ENCODE peak calls at places on chromosomes 5 and 9, in eight cellular contexts. O is astrocyte of the cerebellum; W is CD8-positive, alpha-beta memory T cell; H is neuronal stem cell; I is A549; T is CD8-positive, alpha-beta T cell; N is brain microvascular endothelial cell; U is dermis microvascular lymphatic vessel endothelial cell. K is an unnamed sample.
A peak's percentile ranks its signal among the peaks of the same experiment; 100 is the strongest.

GRCh38 chr5:116970318-116970717 is 395.7 kb upstream of the SEMA6A start:
- DNase-seq in W (no peak), H (no peak), N (peak; percentile 27), U (no peak), I (no peak), T (no peak), O (no peak), K (no peak)

GRCh38 chr5:2696156-2696807 is 55.2 kb downstream of the IRX2 start:
- DNase-seq in I (no peak), N (no peak), T (no peak), H (no peak), W (no peak), U (no peak), O (no peak), K (no peak)

GRCh38 chr9:36872641-36873040 is 161.4 kb downstream of the PAX5 start:
- DNase-seq in O (no peak), N (no peak), H (no peak), I (no peak), U (no peak), T (no peak), W (no peak), K (no peak)

GRCh38 chr5:73591698-73592501 is 26.4 kb downstream of the UTP15 start:
- DNase-seq in N (peak; percentile 26), I (no peak), U (peak; percentile 23), T (no peak), O (no peak), H (no peak), W (no peak), K (no peak)

GRCh38 chr9:2469681-2470141 is 151.9 kb upstream of the VLDLR start:
- DNase-seq in N (no peak), W (no peak), H (no peak), O (no peak), U (peak; percentile 52), I (no peak), T (no peak), K (no peak)

GRCh38 chr5:172606156-172606785 is 34.8 kb upstream of the NEURL1B start:
- DNase-seq in I (no peak), W (no peak), T (no peak), U (no peak), N (no peak), O (no peak), H (no peak), K (peak; percentile 49)

GRCh38 chr9:79581794-79582193 is 10.0 kb downstream of the TLE4 start:
- DNase-seq in H (no peak), U (peak; percentile 77), W (peak; percentile 54), O (peak; percentile 62), N (peak; percentile 85), T (no peak), I (no peak), K (no peak)

GRCh38 chr5:53479045-53479655 is 1.3 kb upstream of the FST start:
- DNase-seq in I (no peak), W (no peak), U (no peak), T (no peak), O (no peak), N (no peak), H (no peak), K (no peak)

GRCh38 chr5:122907238-122907637 is 61.8 kb downstream of the SNX24 start:
- DNase-seq in W (no peak), N (peak; percentile 24), U (no peak), T (no peak), H (no peak), O (no peak), I (peak; percentile 35), K (no peak)

GRCh38 chr5:60677831-60678664 is 21.9 kb downstream of the DEPDC1B start:
- DNase-seq in T (no peak), W (no peak), O (peak; percentile 38), H (no peak), I (peak; percentile 54), N (no peak), U (peak; percentile 55), K (no peak)

GRCh38 chr9:33677961-33678360 is 117.4 kb upstream of the PRSS3 start:
- DNase-seq in N (no peak), T (no peak), H (no peak), O (no peak), W (no peak), U (no peak), I (no peak), K (no peak)

GRCh38 chr9:38232895-38233294 is 159.6 kb upstream of the ALDH1B1 start:
- DNase-seq in I (no peak), W (no peak), T (peak; percentile 25), N (no peak), U (no peak), H (no peak), O (no peak), K (peak; percentile 53)

GRCh38 chr9:122377241-122378164 is 6.7 kb downstream of the PTGS1 start:
- DNase-seq in T (no peak), I (no peak), H (no peak), W (no peak), U (no peak), N (no peak), O (no peak), K (peak; percentile 74)

GRCh38 chr5:141877478-141878185 is 578 bp downstream of the PCDH1 start:
- DNase-seq in W (no peak), N (no peak), I (no peak), H (no peak), O (no peak), U (peak; percentile 47), T (peak; percentile 61), K (peak; percentile 90)

GRCh38 chr9:99365233-99365980 is 143.3 kb downstream of the SEC61B start:
- DNase-seq in H (no peak), N (peak; percentile 66), U (no peak), O (peak; percentile 18), T (no peak), W (no peak), I (no peak), K (no peak)

GRCh38 chr9:7783635-7784063 is 15.9 kb downstream of the DMAC1 start:
- DNase-seq in T (no peak), W (no peak), N (no peak), U (no peak), O (no peak), I (no peak), H (no peak), K (no peak)

GRCh38 chr9:651372-651771 is 190.1 kb upstream of the DMRT1 start:
- DNase-seq in H (no peak), I (no peak), N (no peak), T (no peak), U (no peak), O (no peak), W (no peak), K (no peak)

GRCh38 chr5:135916638-135917263 is 21.1 kb upstream of the IL9 start:
- DNase-seq in N (no peak), H (no peak), O (no peak), T (no peak), W (no peak), U (no peak), I (no peak), K (no peak)

GRCh38 chr9:131606896-131607567 is 61.7 kb downstream of the PRRT1B start:
- DNase-seq in W (no peak), N (no peak), O (no peak), H (no peak), I (no peak), U (no peak), T (no peak), K (no peak)

GRCh38 chr5:134917070-134917831 is 12.3 kb downstream of the PCBD2 start:
- DNase-seq in N (no peak), U (no peak), H (no peak), I (peak; percentile 16), O (no peak), W (no peak), T (no peak), K (no peak)

K was measured in mesenteric fat pad.